ENCODE peak calls at places on chromosome 20, in eight cellular contexts. I is AG08396; W is fibroblast of mammary gland; G is neural crest cell; Q is neuronal stem cell; C is activated CD4-positive, CD25-positive, alpha-beta regulatory T cell treated with anti-CD3 and anti-CD28 coated beads, Interleukin-2, amount 50 U/mL, for 16 hours; S is stimulated activated CD8-positive, alpha-beta memory T cell treated with anti-CD3 and anti-CD28 coated beads, Interleukin-4, amount 100 ng/mL, for 48 hours; V is GM04504. E is an unnamed sample.

GRCh38 chr20:25863536-25864325 is 167.1 kb upstream of the ZNF337 start:
- DNase-seq in I (no peak), W (no peak), G (no peak), Q (no peak), C (no peak), S (no peak), V (no peak), E (no peak)

GRCh38 chr20:61127311-61128044 is 124.6 kb upstream of the CDH4 start:
- DNase-seq in I (peak), W (peak), G (no peak), Q (no peak), C (no peak), S (no peak), V (peak), E (no peak)

GRCh38 chr20:10501377-10501776 is 66.3 kb downstream of the SLX4IP start:
- DNase-seq in I (no peak), W (no peak), G (no peak), Q (no peak), C (no peak), S (peak), V (no peak), E (no peak)

GRCh38 chr20:33474097-33474846 is 15.6 kb upstream of the CBFA2T2 start:
- DNase-seq in I (no peak), W (no peak), G (no peak), Q (no peak), C (no peak), S (no peak), V (no peak), E (no peak)

GRCh38 chr20:8527998-8528397 is 395.9 kb downstream of the PLCB1 start:
- DNase-seq in I (peak), W (peak), G (no peak), Q (no peak), C (no peak), S (no peak), V (no peak), E (no peak)

GRCh38 chr20:62083312-62083711 is 17.6 kb upstream of the TAF4 start:
- DNase-seq in I (no peak), W (no peak), G (no peak), Q (no peak), C (no peak), S (no peak), V (no peak), E (no peak)

GRCh38 chr20:20010639-20011500 is 6.3 kb upstream of the NAA20 start:
- DNase-seq in I (peak), W (peak), G (no peak), Q (no peak), C (no peak), S (no peak), V (peak), E (no peak)

GRCh38 chr20:38119446-38119845 is 45.6 kb downstream of the TGM2 start:
- DNase-seq in I (no peak), W (no peak), G (no peak), Q (no peak), C (no peak), S (no peak), V (no peak), E (no peak)

GRCh38 chr20:2865630-2866029 is 7.7 kb upstream of the PTPRA start:
- DNase-seq in I (no peak), W (no peak), G (no peak), Q (no peak), C (no peak), S (peak), V (no peak), E (no peak)

GRCh38 chr20:2693286-2693995 is 861 bp downstream of the EBF4 start:
- DNase-seq in I (peak), W (no peak), G (peak), Q (no peak), C (no peak), S (peak), V (no peak), E (no peak)

GRCh38 chr20:19779634-19780033 is 21.6 kb downstream of the RIN2 start:
- DNase-seq in I (no peak), W (no peak), G (no peak), Q (no peak), C (no peak), S (no peak), V (no peak), E (no peak)

GRCh38 chr20:4156411-4156810 is 141.1 kb upstream of the RNF24 start:
- DNase-seq in I (no peak), W (no peak), G (no peak), Q (no peak), C (no peak), S (no peak), V (no peak), E (no peak)

GRCh38 chr20:6381887-6382286 is 259.1 kb upstream of the FERMT1 start:
- DNase-seq in I (peak), W (no peak), G (no peak), Q (peak), C (no peak), S (no peak), V (no peak), E (no peak)

GRCh38 chr20:18857640-18858039 is 44.1 kb downstream of the SCP2D1 start:
- DNase-seq in I (no peak), W (peak), G (no peak), Q (no peak), C (no peak), S (no peak), V (peak), E (no peak)

GRCh38 chr20:63189322-63189642 is 26.6 kb downstream of the YTHDF1 start:
- DNase-seq in I (no peak), W (no peak), G (no peak), Q (no peak), C (no peak), S (no peak), V (no peak), E (no peak)

GRCh38 chr20:3706774-3707507 is 5.5 kb downstream of the SIGLEC1 start:
- DNase-seq in I (peak), W (peak), G (no peak), Q (no peak), C (no peak), S (no peak), V (peak), E (no peak)

GRCh38 chr20:34987288-34988175 is 31.9 kb downstream of the MYH7B start:
- DNase-seq in I (no peak), W (no peak), G (no peak), Q (no peak), C (no peak), S (no peak), V (no peak), E (no peak)

GRCh38 chr20:50664248-50664647 is 27.1 kb downstream of the RIPOR3 start:
- DNase-seq in I (no peak), W (no peak), G (no peak), Q (no peak), C (no peak), S (no peak), V (no peak), E (no peak)

GRCh38 chr20:2521369-2522305 is 12.9 kb upstream of the ZNF343 start:
- DNase-seq in I (peak), W (peak), G (peak), Q (peak), C (peak), S (peak), V (no peak), E (no peak)

GRCh38 chr20:62370115-62370806 is 3.1 kb upstream of the LAMA5 start:
- DNase-seq in I (peak), W (peak), G (no peak), Q (no peak), C (no peak), S (peak), V (peak), E (no peak)

GRCh38 chr20:25006431-25007167 is 14.0 kb upstream of the APMAP start:
- DNase-seq in I (no peak), W (no peak), G (no peak), Q (no peak), C (no peak), S (no peak), V (no peak), E (no peak)

GRCh38 chr20:3854462-3854870 is 7.8 kb downstream of the MAVS start:
- DNase-seq in I (no peak), W (no peak), G (no peak), Q (no peak), C (no peak), S (no peak), V (no peak), E (no peak)

GRCh38 chr20:45118028-45118427 is 3.1 kb upstream of the WFDC5 start:
- DNase-seq in I (no peak), W (no peak), G (no peak), Q (no peak), C (no peak), S (no peak), V (no peak), E (no peak)

GRCh38 chr20:31908424-31908823 is 38.0 kb downstream of the TTLL9 start:
- DNase-seq in I (no peak), W (no peak), G (no peak), Q (no peak), C (no peak), S (no peak), V (no peak), E (no peak)

GRCh38 chr20:6066582-6066981 is 12.7 kb upstream of the LRRN4 start:
- DNase-seq in I (no peak), W (no peak), G (no peak), Q (no peak), C (no peak), S (no peak), V (no peak), E (no peak)

GRCh38 chr20:47719211-47719610 is 66.1 kb downstream of the SULF2 start:
- DNase-seq in I (no peak), W (no peak), G (no peak), Q (no peak), C (no peak), S (no peak), V (no peak), E (no peak)

GRCh38 chr20:25178563-25179438 is 16.7 kb upstream of the ENTPD6 start:
- DNase-seq in I (peak), W (peak), G (no peak), Q (peak), C (no peak), S (no peak), V (peak), E (no peak)

GRCh38 chr20:845967-846893 is 12.7 kb downstream of the FAM110A start:
- DNase-seq in I (no peak), W (no peak), G (no peak), Q (no peak), C (no peak), S (peak), V (no peak), E (no peak)

GRCh38 chr20:52001999-52002666 is 189.4 kb downstream of the ZFP64 start:
- DNase-seq in I (no peak), W (peak), G (no peak), Q (no peak), C (no peak), S (no peak), V (no peak), E (no peak)

GRCh38 chr20:36501367-36502006 is 39.8 kb upstream of the MYL9 start:
- DNase-seq in I (no peak), W (no peak), G (no peak), Q (no peak), C (no peak), S (no peak), V (no peak), E (no peak)

GRCh38 chr20:43492101-43492500 is 15.4 kb upstream of the L3MBTL1 start:
- DNase-seq in I (no peak), W (no peak), G (no peak), Q (no peak), C (no peak), S (no peak), V (no peak), E (no peak)

GRCh38 chr20:10673831-10674683 is at the start of gene JAG1:
- DNase-seq in I (peak), W (peak), G (peak), Q (peak), C (no peak), S (peak), V (peak), E (peak)

GRCh38 chr20:36344517-36345132 is 38.5 kb downstream of the DLGAP4 start:
- DNase-seq in I (peak), W (peak), G (peak), Q (peak), C (no peak), S (peak), V (peak), E (no peak)

GRCh38 chr20:32210206-32210605 is 2.5 kb downstream of the POFUT1 start:
- DNase-seq in I (no peak), W (no peak), G (no peak), Q (no peak), C (no peak), S (no peak), V (no peak), E (no peak)

GRCh38 chr20:17747431-17747846 is 47.7 kb downstream of the BANF2 start:
- DNase-seq in I (peak), W (peak), G (no peak), Q (no peak), C (no peak), S (no peak), V (peak), E (no peak)

GRCh38 chr20:33443006-33443511 is 504 bp downstream of the SNTA1 start:
- DNase-seq in I (no peak), W (no peak), G (no peak), Q (no peak), C (no peak), S (peak), V (no peak), E (no peak)

GRCh38 chr20:18742841-18743240 is 70.7 kb upstream of the SCP2D1 start:
- DNase-seq in I (no peak), W (no peak), G (no peak), Q (no peak), C (no peak), S (no peak), V (no peak), E (no peak)